ENCODE peak calls at places on chromosome 5, in seven cellular contexts. X is activated T-cell treated with anti-CD3 and anti-CD28 coated beads, Interleukin-2, amount 50 U/mL, for 24 hours; K is prostate gland; H is tibial artery; W is ovary; Q is naive thymus-derived CD4-positive, alpha-beta T cell; B is iPS-NIHi11. P is an unnamed sample.

GRCh38 chr5:14447958-14448881 is 133.4 kb upstream of the OTULINL start:
- DNase-seq in B (no peak), K (no peak), H (no peak), Q (no peak), X (no peak), W (peak; percentile 61), P (no peak)

GRCh38 chr5:171355302-171355724 is 32.3 kb upstream of the NPM1 start:
- DNase-seq in H (no peak), W (no peak), B (no peak), K (no peak), Q (no peak), X (peak; percentile 45), P (no peak)

GRCh38 chr5:542693-543311 is 18.6 kb upstream of the SLC9A3 start:
- DNase-seq in B (no peak), Q (no peak), H (no peak), K (no peak), W (peak; percentile 12), X (no peak), P (peak; percentile 55)

GRCh38 chr5:6410421-6410820 is 32.1 kb upstream of the MED10 start:
- DNase-seq in K (no peak), B (no peak), X (no peak), W (no peak), Q (no peak), H (no peak), P (no peak)

GRCh38 chr5:74325866-74326265 is 314.7 kb downstream of the ENC1 start:
- DNase-seq in W (no peak), H (no peak), B (no peak), K (no peak), X (no peak), Q (no peak), P (no peak)

GRCh38 chr5:127206320-127207113 is 84.1 kb upstream of the MEGF10 start:
- DNase-seq in K (no peak), H (no peak), B (no peak), W (no peak), X (no peak), Q (no peak), P (no peak)

GRCh38 chr5:108295588-108296368 is 86.1 kb downstream of the FBXL17 start:
- DNase-seq in W (no peak), K (no peak), Q (no peak), H (no peak), X (no peak), B (no peak), P (no peak)

GRCh38 chr5:124057161-124057814 is 545.3 kb downstream of the CSNK1G3 start:
- DNase-seq in B (peak; percentile 31), Q (no peak), K (peak; percentile 56), H (peak; percentile 21), W (no peak), X (no peak), P (peak; percentile 66)

GRCh38 chr5:12488161-12488560 is 583.9 kb upstream of the CTNND2 start:
- DNase-seq in W (no peak), B (no peak), X (no peak), H (no peak), K (no peak), Q (no peak), P (no peak)

GRCh38 chr5:17069995-17070405 is 133.9 kb upstream of the MYO10 start:
- DNase-seq in Q (no peak), X (no peak), B (no peak), W (peak; percentile 46), K (no peak), H (no peak), P (no peak)

GRCh38 chr5:128202320-128202719 is 118.8 kb downstream of the SLC12A2 start:
- DNase-seq in K (no peak), Q (no peak), B (no peak), W (no peak), H (no peak), X (no peak), P (no peak)

GRCh38 chr5:148827723-148828122 is 1.3 kb downstream of the ADRB2 start:
- DNase-seq in H (no peak), K (no peak), Q (no peak), X (no peak), W (no peak), B (no peak), P (no peak)

GRCh38 chr5:154901276-154901675 is 36.7 kb downstream of the GEMIN5 start:
- DNase-seq in B (no peak), H (no peak), W (no peak), K (no peak), X (no peak), Q (no peak), P (no peak)

GRCh38 chr5:147539053-147539452 is 29.2 kb upstream of the DPYSL3 start:
- DNase-seq in H (no peak), X (no peak), B (no peak), W (no peak), K (no peak), Q (no peak), P (no peak)

GRCh38 chr5:38434981-38435710 is 121.3 kb downstream of the LIFR start:
- DNase-seq in X (no peak), Q (no peak), B (no peak), W (no peak), H (no peak), K (no peak), P (no peak)

GRCh38 chr5:3619584-3619983 is 24.0 kb downstream of the IRX1 start:
- DNase-seq in B (no peak), X (no peak), W (no peak), H (no peak), Q (no peak), K (no peak), P (no peak)

P was measured in sigmoid colon.